ENCODE peak calls at places on chromosome 9, in six cellular contexts. J is HepG2, U is right cardiac atrium, C is lower lobe of right lung, Z is esophagus squamous epithelium, T is WERI-Rb-1. E is an unnamed sample.

GRCh38 chr9:107566596-107566995 is 77.0 kb upstream of the KLF4 start:
- DNase-seq in J (no peak), U (peak; percentile 27), C (no peak), Z (no peak), T (no peak), E (no peak)

GRCh38 chr9:122265265-122265900 is 701 bp downstream of the MRRF start:
- DNase-seq in J (peak; percentile 79), U (no peak), C (no peak), Z (no peak), T (no peak), E (peak; percentile 63)

GRCh38 chr9:123806829-123807228 is 123.1 kb downstream of the DENND1A start:
- DNase-seq in J (no peak), U (no peak), C (no peak), Z (no peak), T (no peak), E (no peak)

GRCh38 chr9:133135193-133135745 is 14.2 kb upstream of the RALGDS start:
- DNase-seq in J (no peak), U (peak; percentile 66), C (peak; percentile 78), Z (no peak), T (no peak), E (peak; percentile 75)

GRCh38 chr9:89360465-89360864 is 42.2 kb downstream of the SECISBP2 start:
- DNase-seq in J (no peak), U (no peak), C (no peak), Z (no peak), T (peak; percentile 40), E (no peak)

GRCh38 chr9:131837316-131837715 is 97.4 kb upstream of the RAPGEF1 start:
- DNase-seq in J (peak; percentile 7), U (peak; percentile 32), C (no peak), Z (no peak), T (peak; percentile 88), E (peak; percentile 3)

GRCh38 chr9:118554987-118555386 is 814.2 kb downstream of the BRINP1 start:
- DNase-seq in J (no peak), U (no peak), C (no peak), Z (no peak), T (no peak), E (no peak)

GRCh38 chr9:18969095-18969494 is 63.9 kb downstream of the SAXO1 start:
- DNase-seq in J (no peak), U (no peak), C (no peak), Z (no peak), T (peak; percentile 23), E (no peak)

GRCh38 chr9:136627703-136628102 is 35.0 kb upstream of the EGFL7 start:
- DNase-seq in J (no peak), U (no peak), C (no peak), Z (no peak), T (no peak), E (no peak)

GRCh38 chr9:134344068-134344820 is 18.0 kb downstream of the RXRA start:
- DNase-seq in J (no peak), U (peak; percentile 77), C (peak; percentile 78), Z (no peak), T (no peak), E (no peak)

GRCh38 chr9:86892576-86892975 is 54.7 kb downstream of the GAS1 start:
- DNase-seq in J (no peak), U (no peak), C (no peak), Z (no peak), T (no peak), E (no peak)

GRCh38 chr9:89613912-89614311 is 9.1 kb downstream of the GADD45G start:
- DNase-seq in J (no peak), U (no peak), C (no peak), Z (no peak), T (no peak), E (no peak)

GRCh38 chr9:93126151-93126781 is 7.8 kb downstream of the NINJ1 start:
- DNase-seq in J (no peak), U (no peak), C (peak; percentile 47), Z (no peak), T (no peak), E (no peak)

GRCh38 chr9:138100711-138101349 is 223.2 kb downstream of the CACNA1B start:
- DNase-seq in J (no peak), U (no peak), C (peak; percentile 36), Z (no peak), T (peak; percentile 43), E (no peak)

GRCh38 chr9:91029621-91030361 is 228.2 kb downstream of the SYK start:
- DNase-seq in J (no peak), U (no peak), C (no peak), Z (no peak), T (no peak), E (no peak)

GRCh38 chr9:17578911-17579793 is at the start of gene SH3GL2:
- DNase-seq in J (no peak), U (peak; percentile 13), C (peak; percentile 73), Z (no peak), T (peak; percentile 87), E (peak; percentile 15)

GRCh38 chr9:86854898-86855523 is 92.3 kb downstream of the GAS1 start:
- DNase-seq in J (peak; percentile 58), U (no peak), C (no peak), Z (no peak), T (no peak), E (peak; percentile 42)

GRCh38 chr9:135536166-135536565 is 9.8 kb upstream of the OBP2A start:
- DNase-seq in J (no peak), U (no peak), C (no peak), Z (no peak), T (no peak), E (peak; percentile 22)

GRCh38 chr9:125829743-125830142 is 82.6 kb downstream of the PBX3 start:
- DNase-seq in J (no peak), U (no peak), C (no peak), Z (no peak), T (no peak), E (no peak)

GRCh38 chr9:776086-776485 is 65.4 kb upstream of the DMRT1 start:
- DNase-seq in J (no peak), U (no peak), C (no peak), Z (no peak), T (no peak), E (no peak)

GRCh38 chr9:88738708-88739107 is 203.7 kb downstream of the NXNL2 start:
- DNase-seq in J (no peak), U (no peak), C (no peak), Z (no peak), T (no peak), E (peak; percentile 41)

GRCh38 chr9:35406183-35406959 is 83.5 kb upstream of the RUSC2 start:
- DNase-seq in J (no peak), U (peak; percentile 60), C (peak; percentile 73), Z (no peak), T (no peak), E (peak; percentile 2)

GRCh38 chr9:12141422-12141821 is 551.8 kb upstream of the TYRP1 start:
- DNase-seq in J (no peak), U (no peak), C (no peak), Z (no peak), T (no peak), E (no peak)

GRCh38 chr9:116204252-116204882 is 50.8 kb downstream of the PAPPA start:
- DNase-seq in J (peak; percentile 60), U (no peak), C (no peak), Z (no peak), T (no peak), E (peak; percentile 40)

GRCh38 chr9:119441338-119441737 is 72.1 kb upstream of the BRINP1 start:
- DNase-seq in J (no peak), U (no peak), C (no peak), Z (no peak), T (no peak), E (no peak)

GRCh38 chr9:116491219-116491618 is 195.9 kb upstream of the TRIM32 start:
- DNase-seq in J (no peak), U (no peak), C (no peak), Z (no peak), T (no peak), E (no peak)

GRCh38 chr9:21473236-21473635 is 8.9 kb downstream of the IFNE start:
- DNase-seq in J (no peak), U (no peak), C (no peak), Z (no peak), T (no peak), E (no peak)

DNA sequence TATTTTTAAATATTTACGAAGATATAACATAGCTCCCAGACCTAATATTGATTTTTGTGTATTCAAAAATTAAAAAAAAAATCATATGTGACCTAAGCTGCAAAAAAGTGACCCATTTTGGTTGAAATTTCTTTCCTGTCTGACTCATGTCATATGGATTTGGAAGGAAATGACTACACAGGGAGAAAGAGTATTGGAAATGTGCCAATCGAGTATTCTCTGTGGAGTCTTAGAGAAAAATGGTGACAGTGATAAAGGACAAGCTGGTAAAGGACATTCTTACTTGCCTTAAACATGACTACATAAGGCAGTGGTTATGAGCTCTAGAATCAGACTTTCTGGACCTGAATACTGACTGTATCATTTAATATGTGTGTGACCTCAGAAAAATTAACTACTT is 262.9 kb upstream of the PTPRD start:
- DNase-seq in J (no peak), U (no peak), C (no peak), Z (no peak), T (no peak), E (peak; percentile 57)
- H3K27ac ChIP-seq in J (no peak overlapping the region), U (no peak overlapping the region), C (no peak overlapping the region), Z (no peak overlapping the region), T (no peak overlapping the region), E (no peak overlapping the region)

GRCh38 chr9:81146684-81147337 is 542.5 kb downstream of the TLE1 start:
- DNase-seq in J (no peak), U (no peak), C (no peak), Z (no peak), T (no peak), E (no peak)
- H3K27ac ChIP-seq in J (no peak overlapping the region), U (no peak overlapping the region), C (no peak overlapping the region), Z (no peak overlapping the region), T (no peak overlapping the region), E (no peak overlapping the region)

GRCh38 chr9:100196828-100197227 is 97.8 kb downstream of the INVS start:
- DNase-seq in J (no peak), U (no peak), C (no peak), Z (no peak), T (no peak), E (no peak)
- H3K27ac ChIP-seq in J (no peak overlapping the region), U (no peak overlapping the region), C (no peak overlapping the region), Z (no peak overlapping the region), T (no peak overlapping the region), E (no peak overlapping the region)

GRCh38 chr9:105954517-105954916 is 260.2 kb downstream of the TMEM38B start:
- DNase-seq in J (no peak), U (no peak), C (no peak), Z (no peak), T (no peak), E (no peak)
- H3K27ac ChIP-seq in J (no peak overlapping the region), U (no peak overlapping the region), C (no peak overlapping the region), Z (no peak overlapping the region), T (no peak overlapping the region), E (no peak overlapping the region)

DNA sequence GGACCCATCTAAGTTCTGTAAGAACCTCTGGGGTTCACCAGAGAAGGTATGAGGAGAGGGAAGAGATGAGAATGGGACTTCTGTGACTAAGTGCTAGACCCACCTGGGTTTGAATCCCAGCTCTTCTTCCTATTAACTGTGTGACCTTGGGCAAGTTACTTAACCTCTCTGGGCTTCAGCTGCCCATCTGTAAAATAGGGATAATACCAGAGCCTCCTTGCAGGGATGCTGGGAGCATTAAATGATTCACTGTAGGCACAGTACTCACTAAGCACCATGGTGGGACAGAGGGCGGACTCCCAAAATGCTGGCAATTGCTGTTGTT is 53.6 kb downstream of the WHRN start:
- DNase-seq in J (no peak), U (no peak), C (no peak), Z (no peak), T (no peak), E (no peak)
- H3K27ac ChIP-seq in J (no peak overlapping the region), U (no peak overlapping the region), C (no peak overlapping the region), Z (no peak overlapping the region), T (no peak overlapping the region), E (no peak overlapping the region)

GRCh38 chr9:129697956-129698757 is 32.7 kb downstream of the PRRX2 start:
- DNase-seq in J (no peak), U (peak; percentile 90), C (no peak), Z (no peak), T (no peak), E (no peak)
- H3K27ac ChIP-seq in J (no peak overlapping the region), U (peak overlapping the region; percentile 86), C (peak overlapping the region; percentile 65), Z (peak overlapping the region; percentile 91), T (no peak overlapping the region), E (no peak overlapping the region)